ENCODE peak calls at places on chromosomes 1 and 21, in ten cellular contexts. Y is kidney glomerular epithelial cell; Z is AG08395; O is fibroblast of lung; C is fibroblast of pulmonary artery; B is GM12864; S is iPS-NIHi11; A is H9; V is activated CD4-positive, alpha-beta T cell treated with anti-CD3 and anti-CD28 coated beads, Interleukin-2, amount 50 U/mL, for 4 hours; X is GM20000. T is an unnamed sample.

GRCh38 chr1:8373547-8374270 is 55.8 kb downstream of the SLC45A1 start:
- DNase-seq in V (no peak), O (peak; percentile 78), C (peak; percentile 84), X (no peak), Z (peak; percentile 90), S (no peak), A (no peak), Y (peak; percentile 91), B (no peak), T (peak; percentile 81)

GRCh38 chr1:16434501-16434900 is 2.7 kb downstream of the SPATA21 start:
- DNase-seq in O (no peak), S (no peak), C (peak; percentile 11), X (no peak), Z (no peak), Y (no peak), B (no peak), A (no peak), V (no peak), T (no peak)

GRCh38 chr1:68221001-68221970 is 11.0 kb downstream of the WLS start:
- DNase-seq in X (no peak), V (no peak), S (no peak), Z (no peak), C (no peak), B (no peak), Y (no peak), O (no peak), A (no peak), T (no peak)

GRCh38 chr1:2560299-2561073 is 4.3 kb downstream of the TNFRSF14 start:
- DNase-seq in O (no peak), X (no peak), A (no peak), B (no peak), S (no peak), V (no peak), Z (no peak), Y (no peak), C (no peak), T (no peak)

GRCh38 chr1:85379203-85380136 is 85.5 kb downstream of the DDAH1 start:
- DNase-seq in A (no peak), O (peak; percentile 82), C (peak; percentile 76), Y (no peak), V (no peak), B (no peak), Z (no peak), S (no peak), X (no peak), T (no peak)

GRCh38 chr1:43585596-43585995 is 54.9 kb downstream of the PTPRF start:
- DNase-seq in B (no peak), Z (no peak), O (no peak), A (no peak), Y (no peak), V (no peak), C (no peak), X (no peak), S (no peak), T (no peak)

GRCh38 chr1:22660716-22661241 is 7.7 kb downstream of the C1QB start:
- DNase-seq in O (no peak), Y (no peak), Z (no peak), S (no peak), V (no peak), A (no peak), B (no peak), C (no peak), X (no peak), T (no peak)

GRCh38 chr1:4028139-4028501 is 128.0 kb upstream of the C1orf174 start:
- DNase-seq in V (no peak), Z (no peak), C (no peak), X (no peak), Y (no peak), A (no peak), O (no peak), S (no peak), B (no peak), T (no peak)

GRCh38 chr21:31107151-31107785 is 69.0 kb upstream of the KRTAP19-8 start:
- DNase-seq in C (no peak), O (peak; percentile 29), A (no peak), Z (no peak), X (no peak), Y (no peak), B (no peak), V (no peak), S (no peak), T (no peak)

GRCh38 chr1:91011726-91012125 is 10.1 kb downstream of the ZNF644 start:
- DNase-seq in V (no peak), B (no peak), C (peak; percentile 81), O (peak; percentile 56), X (no peak), Z (peak; percentile 34), Y (no peak), S (no peak), A (no peak), T (no peak)

GRCh38 chr1:177546346-177546745 is 375.6 kb downstream of the BRINP2 start:
- DNase-seq in V (no peak), X (no peak), C (peak; percentile 52), B (no peak), O (no peak), A (no peak), Y (no peak), Z (no peak), S (no peak), T (no peak)

GRCh38 chr1:155466996-155467395 is 95.6 kb downstream of the ASH1L start:
- DNase-seq in B (no peak), Z (peak; percentile 62), A (no peak), V (no peak), S (no peak), O (peak; percentile 53), Y (peak; percentile 95), C (peak; percentile 78), X (no peak), T (no peak)

GRCh38 chr1:42721926-42722325 is 18.1 kb downstream of the CLDN19 start:
- DNase-seq in S (no peak), A (no peak), V (no peak), Z (no peak), X (no peak), O (no peak), B (no peak), C (no peak), Y (no peak), T (no peak)

GRCh38 chr1:244322181-244322580 is 129.5 kb downstream of the ADSS2 start:
- DNase-seq in V (no peak), O (peak; percentile 9), X (no peak), B (no peak), Y (no peak), C (no peak), A (peak; percentile 4), S (no peak), Z (no peak), T (no peak)

GRCh38 chr1:27624467-27625233 is 10.3 kb downstream of the FGR start:
- DNase-seq in O (no peak), S (no peak), Y (no peak), X (peak; percentile 73), B (no peak), C (no peak), A (no peak), V (no peak), Z (no peak), T (no peak)

GRCh38 chr1:207966521-207966920 is 55.6 kb upstream of the CD34 start:
- DNase-seq in S (no peak), Y (no peak), X (no peak), C (no peak), A (no peak), B (no peak), V (no peak), O (no peak), Z (no peak), T (no peak)

GRCh38 chr1:6185151-6185550 is 5.0 kb upstream of the CHD5 start:
- DNase-seq in O (peak; percentile 76), B (no peak), Z (no peak), C (peak; percentile 75), S (no peak), V (no peak), A (no peak), X (no peak), Y (peak; percentile 69), T (no peak)

GRCh38 chr1:115302390-115302961 is 35.6 kb downstream of the NGF start:
- DNase-seq in Y (no peak), Z (peak; percentile 90), C (peak; percentile 90), X (no peak), O (peak; percentile 81), B (no peak), S (no peak), A (no peak), V (no peak), T (peak; percentile 11)

GRCh38 chr1:217953922-217954321 is 322.8 kb downstream of the SPATA17 start:
- DNase-seq in S (no peak), B (no peak), A (no peak), X (no peak), Z (no peak), V (no peak), Y (no peak), O (no peak), C (no peak), T (no peak)

GRCh38 chr1:98327151-98327918 is 334.2 kb upstream of the SNX7 start:
- DNase-seq in Y (no peak), S (no peak), Z (peak; percentile 25), A (no peak), X (no peak), O (peak; percentile 88), V (no peak), B (no peak), C (peak; percentile 57), T (peak; percentile 13)

GRCh38 chr21:45485686-45486442 is 56.4 kb downstream of the SLC19A1 start:
- DNase-seq in X (no peak), S (no peak), A (no peak), V (no peak), Y (no peak), Z (no peak), B (no peak), O (no peak), C (no peak), T (no peak)

GRCh38 chr21:45602106-45602505 is 41.4 kb upstream of the PCBP3 start:
- DNase-seq in C (no peak), O (no peak), Y (no peak), X (no peak), Z (no peak), A (no peak), S (no peak), B (no peak), V (no peak), T (no peak)

GRCh38 chr1:41890841-41891311 is 27.8 kb downstream of the HIVEP3 start:
- DNase-seq in S (no peak), C (peak; percentile 26), A (no peak), O (peak; percentile 14), X (no peak), Z (peak; percentile 32), V (no peak), B (no peak), Y (no peak), T (no peak)

GRCh38 chr1:31627930-31628421 is 10.5 kb downstream of the HCRTR1 start:
- DNase-seq in A (no peak), O (no peak), S (no peak), V (no peak), B (no peak), Z (peak; percentile 38), X (no peak), Y (no peak), C (no peak), T (no peak)

GRCh38 chr1:166283190-166283589 is 116.4 kb upstream of the FAM78B start:
- DNase-seq in V (no peak), Y (no peak), C (no peak), A (no peak), S (no peak), O (no peak), B (no peak), Z (no peak), X (no peak), T (no peak)

GRCh38 chr21:45241357-45241756 is 46.3 kb downstream of the POFUT2 start:
- DNase-seq in Z (no peak), V (no peak), S (no peak), A (no peak), Y (no peak), C (no peak), X (no peak), B (no peak), O (no peak), T (no peak)

GRCh38 chr1:159936284-159936904 is 9.0 kb downstream of the IGSF9 start:
- DNase-seq in A (peak; percentile 84), X (peak; percentile 88), C (peak; percentile 56), B (no peak), Z (peak; percentile 82), O (peak; percentile 41), S (peak; percentile 95), V (peak; percentile 80), Y (no peak), T (peak; percentile 80)

GRCh38 chr1:175857756-175858155 is 114.4 kb upstream of the TNR start:
- DNase-seq in B (no peak), O (no peak), Z (no peak), X (no peak), A (no peak), V (no peak), C (no peak), S (no peak), Y (no peak), T (peak; percentile 63)